ENCODE peak calls at places on chromosomes 5 and 9, in ten cellular contexts. M is cardiac muscle cell, I is cardiac fibroblast, P is IMR-90, X is AG04450, F is fibroblast of villous mesenchyme, U is uterus, S is upper lobe of right lung, H is transverse colon, Q is kidney. L is an unnamed sample.

GRCh38 chr5:14260637-14261036 is 117.5 kb downstream of the TRIO start:
- DNase-seq in F (no peak), H (no peak), U (no peak), M (no peak), P (no peak), Q (no peak), S (no peak), X (no peak), I (no peak), L (no peak)

GRCh38 chr5:6812091-6812490 is 98.9 kb downstream of the TENT4A start:
- DNase-seq in X (no peak), I (no peak), S (no peak), P (no peak), U (no peak), H (no peak), Q (no peak), M (no peak), F (no peak), L (no peak)

GRCh38 chr5:157471709-157472108 is 11.7 kb downstream of the NIPAL4 start:
- DNase-seq in P (peak), I (peak), Q (no peak), H (no peak), U (no peak), F (peak), S (no peak), M (peak), X (no peak), L (no peak)

GRCh38 chr9:132970306-132971062 is 8.0 kb upstream of the GFI1B start:
- DNase-seq in S (no peak), H (no peak), I (no peak), X (no peak), F (no peak), U (no peak), Q (no peak), M (no peak), P (no peak), L (no peak)

GRCh38 chr9:2299843-2300205 is 284.7 kb downstream of the SMARCA2 start:
- DNase-seq in U (no peak), M (peak), I (no peak), S (no peak), P (no peak), X (no peak), H (no peak), Q (no peak), F (no peak), L (no peak)

GRCh38 chr5:129631946-129632345 is 115.9 kb upstream of the MINAR2 start:
- DNase-seq in P (no peak), S (no peak), U (no peak), F (peak), X (no peak), M (peak), H (no peak), I (peak), Q (no peak), L (no peak)

GRCh38 chr9:131668439-131669233 is 71.2 kb downstream of the RAPGEF1 start:
- DNase-seq in U (peak), X (no peak), F (peak), I (peak), H (no peak), Q (no peak), M (peak), P (peak), S (peak), L (no peak)

GRCh38 chr5:119318256-119318914 is 37.4 kb upstream of the TNFAIP8 start:
- DNase-seq in S (no peak), F (no peak), H (no peak), P (no peak), I (no peak), Q (no peak), M (no peak), U (no peak), X (no peak), L (no peak)

GRCh38 chr9:8718121-8718725 is 918.6 kb upstream of the DMAC1 start:
- DNase-seq in F (peak), S (no peak), H (no peak), U (no peak), P (peak), X (peak), Q (no peak), M (peak), I (peak), L (no peak)

GRCh38 chr5:180382926-180383325 is 29.8 kb upstream of the GFPT2 start:
- DNase-seq in X (no peak), U (no peak), F (no peak), H (no peak), P (no peak), S (no peak), I (no peak), Q (peak), M (no peak), L (no peak)

GRCh38 chr5:63961598-63962161 is 565 bp downstream of the HTR1A start:
- DNase-seq in F (no peak), X (no peak), S (peak), H (no peak), I (no peak), P (no peak), M (no peak), Q (peak), U (no peak), L (no peak)

GRCh38 chr5:63961125-63961597 is 1.1 kb downstream of the HTR1A start:
- DNase-seq in I (no peak), X (no peak), F (no peak), S (no peak), Q (peak), H (no peak), M (no peak), U (no peak), P (no peak), L (no peak)

GRCh38 chr5:63963080-63963735 is 963 bp upstream of the HTR1A start:
- DNase-seq in H (peak), X (peak), I (peak), Q (no peak), F (peak), M (peak), P (peak), S (no peak), U (no peak), L (peak)

GRCh38 chr5:63963926-63964325 is 1.7 kb upstream of the HTR1A start:
- DNase-seq in H (no peak), U (no peak), Q (no peak), X (no peak), F (no peak), P (no peak), I (no peak), M (no peak), S (no peak), L (no peak)

GRCh38 chr5:63962345-63962744 is at the start of gene HTR1A:
- DNase-seq in H (no peak), U (no peak), P (no peak), S (no peak), X (no peak), M (no peak), Q (peak), F (no peak), I (no peak), L (no peak)
- H3K4me3 ChIP-seq in H (no peak), U (no peak), P (no peak), S (no peak), X (no peak), M (no peak), Q (no peak), F (no peak), I (no peak), L (no peak)

DNA sequence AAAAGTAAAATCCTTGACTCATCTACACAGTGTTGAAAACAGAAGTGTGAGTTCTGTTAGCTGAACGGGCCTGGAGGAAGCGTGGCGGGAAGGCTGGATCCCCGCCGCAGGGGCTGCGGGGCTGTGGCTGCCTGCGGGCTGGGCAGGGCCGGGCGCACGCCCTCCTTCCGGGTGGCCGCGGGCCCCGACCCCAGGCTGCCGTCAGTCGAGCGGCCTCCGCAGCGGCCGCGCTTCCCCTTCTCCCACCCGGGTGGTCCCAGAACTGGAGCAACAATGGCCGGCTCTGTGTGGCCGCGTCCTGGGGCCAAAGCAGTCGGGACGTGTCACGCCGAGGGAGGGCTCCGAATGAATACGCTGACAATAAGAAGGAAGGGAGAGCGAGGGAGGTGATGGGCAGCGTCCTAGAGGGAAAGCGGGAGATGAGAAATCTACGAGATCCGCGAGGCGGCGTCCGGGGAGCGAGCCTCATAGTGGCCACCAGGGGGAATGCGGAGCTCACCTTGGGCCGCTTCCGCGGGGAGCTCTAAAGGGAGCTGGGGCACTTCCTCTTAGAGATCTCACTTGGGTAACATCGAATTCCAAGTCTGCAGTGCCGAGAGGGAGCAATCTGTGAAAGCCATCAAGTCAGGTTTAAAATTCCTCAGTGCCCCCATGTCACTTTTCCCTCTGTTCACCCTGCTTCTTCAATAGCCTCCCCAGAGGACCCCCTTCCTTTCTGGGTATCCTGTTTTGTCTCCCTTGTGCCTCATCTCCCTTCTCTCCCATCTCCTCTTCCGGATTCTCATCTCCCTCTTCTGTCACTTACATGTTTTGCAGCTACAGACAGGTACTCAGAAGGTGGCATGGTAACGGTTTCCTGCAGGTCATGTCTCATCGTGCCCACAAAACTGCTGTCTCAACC is 83.9 kb downstream of the SLC1A3 start:
- DNase-seq in U (peak), P (peak), I (peak), Q (peak), H (peak), M (peak), X (peak), S (peak), F (peak), L (no peak)
- TF ChIP-seq CTCF in U (peak), P (peak), I (peak), Q (peak), H (peak), M (peak), X (peak), S (peak), F (peak), L (peak)

GRCh38 chr5:73826761-73827450 is 200.9 kb downstream of the ARHGEF28 start:
- DNase-seq in H (no peak), I (peak), P (peak), Q (no peak), U (peak), F (peak), S (no peak), M (peak), X (peak), L (peak)
- H3K4me3 ChIP-seq in H (no peak), I (no peak), P (no peak), Q (peak), U (no peak), F (no peak), S (no peak), M (no peak), X (no peak), L (no peak)

DNA sequence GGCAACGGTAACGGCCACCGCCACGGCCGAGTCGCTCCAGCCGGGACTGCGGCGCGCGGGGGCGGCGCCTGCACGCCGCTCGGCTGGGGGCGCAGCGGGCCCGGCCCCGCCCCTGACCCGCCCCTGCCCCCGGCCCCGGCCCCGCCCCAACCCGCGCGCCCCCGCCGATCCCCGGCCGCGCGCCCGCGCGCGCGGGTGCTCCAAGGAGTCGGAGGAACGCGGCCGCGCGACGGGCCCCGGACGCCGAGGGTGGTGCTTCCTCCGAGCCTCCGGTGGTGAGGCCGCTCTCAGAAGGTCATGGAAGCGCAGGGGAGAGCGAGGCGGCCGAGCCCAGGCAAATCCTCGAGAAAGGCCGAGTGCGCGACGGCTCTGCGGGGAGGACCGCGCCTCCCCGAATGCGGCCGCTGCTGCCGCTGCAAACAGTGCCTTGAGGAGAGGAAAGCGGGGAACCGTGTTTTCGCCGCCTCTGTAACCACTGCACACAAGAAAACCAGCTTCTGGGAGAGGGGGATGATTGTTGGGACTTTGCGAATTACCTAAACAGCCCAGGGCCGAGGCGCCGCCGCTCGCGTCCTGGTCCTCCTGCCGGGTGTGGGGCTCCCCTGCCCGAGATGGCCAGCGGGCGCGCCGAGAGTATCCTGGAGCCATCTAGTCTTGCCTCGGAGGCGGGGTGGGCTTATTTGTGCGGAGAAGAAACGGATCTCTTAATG is at the start of gene LIFR:
- DNase-seq in F (peak), M (peak), Q (peak), I (peak), U (peak), S (peak), X (peak), H (peak), P (peak), L (no peak)
- TF ChIP-seq CTCF in F (no peak), M (no peak), Q (no peak), I (no peak), U (no peak), S (no peak), X (no peak), H (no peak), P (no peak), L (no peak)

L was measured in AG04449.